ENCODE peak calls at places on chromosome 2, in seven cellular contexts. Y, J, V, U, P, I and E are unnamed samples.

GRCh38 chr2:173574713-173575112 is 220.0 kb downstream of the CDCA7 start:
- DNase-seq in V (no peak), U (no peak), P (peak; percentile 63), I (no peak), J (no peak), Y (no peak), E (no peak)

GRCh38 chr2:229815342-229815741 is 101.0 kb upstream of the DNER start:
- DNase-seq in P (peak; percentile 52), V (no peak), J (no peak), Y (no peak), I (no peak), U (no peak), E (no peak)

GRCh38 chr2:166419616-166419934 is 43.8 kb upstream of the SCN9A start:
- DNase-seq in I (no peak), U (no peak), Y (peak; percentile 55), P (peak; percentile 63), V (no peak), J (no peak), E (no peak)

GRCh38 chr2:62293490-62294212 is 97.7 kb downstream of the B3GNT2 start:
- DNase-seq in Y (no peak), P (no peak), V (no peak), U (no peak), J (no peak), I (peak; percentile 53), E (peak; percentile 48)

GRCh38 chr2:220198911-220199310 is 571.5 kb downstream of the SLC4A3 start:
- DNase-seq in Y (no peak), J (no peak), U (no peak), V (no peak), I (no peak), P (peak; percentile 95), E (no peak)

GRCh38 chr2:206989306-206989705 is 50.0 kb downstream of the CPO start:
- DNase-seq in P (peak; percentile 37), J (no peak), I (peak; percentile 33), V (peak; percentile 26), Y (no peak), U (no peak), E (peak; percentile 37)

GRCh38 chr2:237757616-237758015 is 41.0 kb upstream of the RBM44 start:
- DNase-seq in V (no peak), P (no peak), U (no peak), I (no peak), J (no peak), Y (no peak), E (no peak)

GRCh38 chr2:187658952-187659525 is 104.8 kb upstream of the TFPI start:
- DNase-seq in J (no peak), V (no peak), I (no peak), U (peak; percentile 11), P (peak; percentile 35), Y (no peak), E (peak; percentile 11)

GRCh38 chr2:143390185-143390584 is 261.0 kb downstream of the ARHGAP15 start:
- DNase-seq in J (no peak), U (no peak), P (no peak), Y (no peak), I (no peak), V (no peak), E (no peak)

GRCh38 chr2:172461591-172462392 is 34.4 kb downstream of the ITGA6 start:
- DNase-seq in P (peak; percentile 70), I (peak; percentile 61), U (no peak), Y (peak; percentile 36), J (peak; percentile 73), V (peak; percentile 82), E (peak; percentile 69)

GRCh38 chr2:230473378-230473777 is 57.4 kb downstream of the SP100 start:
- DNase-seq in U (no peak), Y (no peak), P (peak; percentile 5), J (no peak), V (peak; percentile 45), I (no peak), E (no peak)

GRCh38 chr2:196486145-196486544 is 153.4 kb upstream of the CCDC150 start:
- DNase-seq in V (no peak), I (no peak), U (no peak), P (peak; percentile 30), Y (no peak), J (no peak), E (no peak)